ENCODE peak calls at places on chromosomes 3 and 15, in five cellular contexts. One of them, this sample, is unnamed.

GRCh38 chr3:108662141-108662738 is 72.7 kb downstream of the DZIP3 start:
- DNase-seq in GDM1: peak; percentile 23
- DNase-seq in GM12892: peak; percentile 2
- DNase-seq in HT1080: peak; percentile 55
- DNase-seq in neural crest cell: peak; percentile 41
- DNase-seq in this sample: no peak

GRCh38 chr3:141255864-141256263 is 24.2 kb downstream of the PXYLP1 start:
- DNase-seq in GM12892: no peak
- DNase-seq in neural crest cell: no peak
- DNase-seq in GDM1: no peak
- DNase-seq in HT1080: peak; percentile 64
- DNase-seq in this sample: no peak

GRCh38 chr3:50676031-50676705 is 1.4 kb downstream of the DOCK3 start:
- DNase-seq in GM12892: no peak
- DNase-seq in HT1080: no peak
- DNase-seq in GDM1: no peak
- DNase-seq in neural crest cell: no peak
- DNase-seq in this sample: no peak

GRCh38 chr15:76169013-76169412 is 109.2 kb downstream of the TMEM266 start:
- DNase-seq in GM12892: no peak
- DNase-seq in GDM1: no peak
- DNase-seq in neural crest cell: no peak
- DNase-seq in HT1080: no peak
- DNase-seq in this sample: no peak

GRCh38 chr3:184911570-184911969 is 99.6 kb downstream of the VPS8 start:
- DNase-seq in neural crest cell: no peak
- DNase-seq in GM12892: no peak
- DNase-seq in GDM1: no peak
- DNase-seq in HT1080: no peak
- DNase-seq in this sample: no peak

GRCh38 chr3:37700849-37701248 is 160.8 kb upstream of the CTDSPL start:
- DNase-seq in GDM1: no peak
- DNase-seq in neural crest cell: no peak
- DNase-seq in GM12892: no peak
- DNase-seq in HT1080: no peak
- DNase-seq in this sample: no peak

GRCh38 chr3:158097571-158098553 is 8.4 kb downstream of the SHOX2 start:
- DNase-seq in HT1080: no peak
- DNase-seq in neural crest cell: peak; percentile 47
- DNase-seq in GDM1: peak; percentile 73
- DNase-seq in GM12892: peak; percentile 89
- DNase-seq in this sample: no peak

GRCh38 chr3:151178208-151178845 is 24.7 kb downstream of the GPR171 start:
- DNase-seq in neural crest cell: no peak
- DNase-seq in HT1080: no peak
- DNase-seq in GM12892: no peak
- DNase-seq in GDM1: no peak
- DNase-seq in this sample: no peak

GRCh38 chr3:5583920-5584319 is 396.4 kb downstream of the EDEM1 start:
- DNase-seq in HT1080: no peak
- DNase-seq in GM12892: no peak
- DNase-seq in neural crest cell: no peak
- DNase-seq in GDM1: no peak
- DNase-seq in this sample: no peak

GRCh38 chr3:2098398-2099027 is at the start of gene CNTN4:
- DNase-seq in HT1080: peak; percentile 19
- DNase-seq in GM12892: peak; percentile 45
- DNase-seq in neural crest cell: peak; percentile 69
- DNase-seq in GDM1: no peak
- DNase-seq in this sample: peak; percentile 82

GRCh38 chr3:141020139-141020940 is 30.8 kb upstream of the SPSB4 start:
- DNase-seq in GM12892: no peak
- DNase-seq in HT1080: peak; percentile 79
- DNase-seq in neural crest cell: no peak
- DNase-seq in GDM1: peak; percentile 49
- DNase-seq in this sample: no peak

GRCh38 chr3:38476157-38476756 is 19.9 kb upstream of the EXOG start:
- DNase-seq in HT1080: no peak
- DNase-seq in GDM1: no peak
- DNase-seq in neural crest cell: no peak
- DNase-seq in GM12892: no peak
- DNase-seq in this sample: no peak

GRCh38 chr3:47000198-47000815 is 20.8 kb downstream of the NBEAL2 start:
- DNase-seq in GM12892: no peak
- DNase-seq in HT1080: peak; percentile 59
- DNase-seq in neural crest cell: no peak
- DNase-seq in GDM1: no peak
- DNase-seq in this sample: peak; percentile 29

GRCh38 chr3:126014252-126014651 is 45.3 kb downstream of the ROPN1B start:
- DNase-seq in GDM1: no peak
- DNase-seq in neural crest cell: no peak
- DNase-seq in GM12892: no peak
- DNase-seq in HT1080: no peak
- DNase-seq in this sample: no peak

GRCh38 chr15:65400760-65401606 is 21.8 kb downstream of the IGDCC4 start:
- DNase-seq in GM12892: peak; percentile 72
- DNase-seq in neural crest cell: peak; percentile 78
- DNase-seq in GDM1: peak; percentile 68
- DNase-seq in HT1080: peak; percentile 77
- DNase-seq in this sample: peak; percentile 31

GRCh38 chr3:54968546-54969172 is 40.8 kb upstream of the LRTM1 start:
- DNase-seq in HT1080: no peak
- DNase-seq in GM12892: no peak
- DNase-seq in GDM1: no peak
- DNase-seq in neural crest cell: no peak
- DNase-seq in this sample: no peak

GRCh38 chr15:92029104-92029466 is 175.6 kb downstream of the SLCO3A1 start:
- DNase-seq in HT1080: no peak
- DNase-seq in neural crest cell: no peak
- DNase-seq in GM12892: no peak
- DNase-seq in GDM1: no peak
- DNase-seq in this sample: no peak

GRCh38 chr3:129343643-129344360 is 65.1 kb downstream of the HMCES start:
- DNase-seq in neural crest cell: peak; percentile 37
- DNase-seq in GDM1: no peak
- DNase-seq in GM12892: no peak
- DNase-seq in HT1080: no peak
- DNase-seq in this sample: no peak

GRCh38 chr15:43769584-43770228 is 7.1 kb downstream of the ELL3 start:
- DNase-seq in neural crest cell: peak; percentile 64
- DNase-seq in GDM1: peak; percentile 16
- DNase-seq in HT1080: peak; percentile 57
- DNase-seq in GM12892: no peak
- DNase-seq in this sample: peak; percentile 21

GRCh38 chr3:152218604-152219003 is 50.1 kb upstream of the MBNL1 start:
- DNase-seq in GM12892: no peak
- DNase-seq in GDM1: no peak
- DNase-seq in neural crest cell: no peak
- DNase-seq in HT1080: no peak
- DNase-seq in this sample: no peak

GRCh38 chr3:60333710-60334109 is 917.5 kb downstream of the FHIT start:
- DNase-seq in HT1080: no peak
- DNase-seq in GM12892: no peak
- DNase-seq in GDM1: no peak
- DNase-seq in neural crest cell: no peak
- DNase-seq in this sample: no peak

GRCh38 chr3:76724075-76724474 is 315.8 kb upstream of the ROBO2 start:
- DNase-seq in GDM1: no peak
- DNase-seq in HT1080: no peak
- DNase-seq in neural crest cell: no peak
- DNase-seq in GM12892: no peak
- DNase-seq in this sample: no peak

GRCh38 chr15:57259511-57260143 is 116.7 kb upstream of the CGNL1 start:
- DNase-seq in GM12892: no peak
- DNase-seq in HT1080: no peak
- DNase-seq in neural crest cell: peak; percentile 23
- DNase-seq in GDM1: no peak
- DNase-seq in this sample: no peak

GRCh38 chr3:139394116-139394515 is 4.7 kb upstream of the COPB2 start:
- DNase-seq in neural crest cell: no peak
- DNase-seq in HT1080: no peak
- DNase-seq in GDM1: no peak
- DNase-seq in GM12892: no peak
- DNase-seq in this sample: no peak

GRCh38 chr3:64518950-64519349 is 168.8 kb downstream of the ADAMTS9 start:
- DNase-seq in HT1080: no peak
- DNase-seq in GDM1: no peak
- DNase-seq in neural crest cell: no peak
- DNase-seq in GM12892: no peak
- DNase-seq in this sample: no peak

GRCh38 chr3:147368561-147369151 is 37.7 kb downstream of the ZIC4 start:
- DNase-seq in neural crest cell: no peak
- DNase-seq in GDM1: no peak
- DNase-seq in GM12892: no peak
- DNase-seq in HT1080: no peak
- DNase-seq in this sample: no peak

GRCh38 chr15:39908186-39908585 is 11.9 kb downstream of the GPR176 start:
- DNase-seq in GDM1: no peak
- DNase-seq in GM12892: no peak
- DNase-seq in neural crest cell: no peak
- DNase-seq in HT1080: peak; percentile 88
- DNase-seq in this sample: peak; percentile 38

GRCh38 chr3:128395500-128396125 is 71.1 kb downstream of the DNAJB8 start:
- DNase-seq in GDM1: no peak
- DNase-seq in neural crest cell: no peak
- DNase-seq in GM12892: no peak
- DNase-seq in HT1080: no peak
- DNase-seq in this sample: no peak

GRCh38 chr3:1007890-1008289 is 84.9 kb upstream of the CNTN6 start:
- DNase-seq in GM12892: no peak
- DNase-seq in GDM1: no peak
- DNase-seq in HT1080: peak; percentile 71
- DNase-seq in neural crest cell: no peak
- DNase-seq in this sample: peak; percentile 5

GRCh38 chr15:33293619-33294309 is 17.0 kb upstream of the RYR3 start:
- DNase-seq in HT1080: no peak
- DNase-seq in GDM1: no peak
- DNase-seq in neural crest cell: no peak
- DNase-seq in GM12892: no peak
- DNase-seq in this sample: no peak

GRCh38 chr15:72167445-72167844 is 30.1 kb downstream of the GRAMD2A start:
- DNase-seq in HT1080: no peak
- DNase-seq in neural crest cell: no peak
- DNase-seq in GDM1: no peak
- DNase-seq in GM12892: no peak
- DNase-seq in this sample: no peak

GRCh38 chr3:191254098-191254873 is 55.2 kb downstream of the OSTN start:
- DNase-seq in HT1080: no peak
- DNase-seq in GM12892: no peak
- DNase-seq in neural crest cell: no peak
- DNase-seq in GDM1: no peak
- DNase-seq in this sample: no peak

GRCh38 chr3:138195491-138195890 is 8.4 kb downstream of the ARMC8 start:
- DNase-seq in neural crest cell: no peak
- DNase-seq in HT1080: no peak
- DNase-seq in GDM1: no peak
- DNase-seq in GM12892: no peak
- DNase-seq in this sample: no peak

GRCh38 chr3:12224181-12225147 is 64.4 kb upstream of the PPARG start:
- DNase-seq in HT1080: peak; percentile 3
- DNase-seq in GM12892: no peak
- DNase-seq in neural crest cell: no peak
- DNase-seq in GDM1: no peak
- DNase-seq in this sample: no peak

GRCh38 chr3:33787328-33788009 is 11.0 kb upstream of the PDCD6IP start:
- DNase-seq in GDM1: peak; percentile 59
- DNase-seq in HT1080: peak; percentile 67
- DNase-seq in GM12892: peak; percentile 21
- DNase-seq in neural crest cell: peak; percentile 50
- DNase-seq in this sample: peak; percentile 33

GRCh38 chr15:50339717-50340116 is 15.3 kb downstream of the GABPB1 start:
- DNase-seq in HT1080: no peak
- DNase-seq in GDM1: no peak
- DNase-seq in neural crest cell: no peak
- DNase-seq in GM12892: no peak
- DNase-seq in this sample: no peak

GRCh38 chr3:108879915-108880314 is 57.3 kb downstream of the TRAT1 start:
- DNase-seq in HT1080: peak; percentile 36
- DNase-seq in GM12892: no peak
- DNase-seq in GDM1: no peak
- DNase-seq in neural crest cell: no peak
- DNase-seq in this sample: no peak

GRCh38 chr15:78087944-78088772 is 4.2 kb upstream of the SH2D7 start:
- DNase-seq in neural crest cell: no peak
- DNase-seq in GDM1: no peak
- DNase-seq in HT1080: no peak
- DNase-seq in GM12892: no peak
- DNase-seq in this sample: no peak

GRCh38 chr3:124845406-124845805 is 41.8 kb downstream of the ITGB5 start:
- DNase-seq in GM12892: no peak
- DNase-seq in HT1080: peak; percentile 96
- DNase-seq in GDM1: no peak
- DNase-seq in neural crest cell: no peak
- DNase-seq in this sample: no peak